ENCODE peak calls at places on chromosomes 7 and 10, in nine cellular contexts. One of them, this sample, is unnamed.

GRCh38 chr7:90595341-90595800 is 750 bp upstream of the CDK14 start:
- DNase-seq in fibroblast of mammary gland: no peak
- DNase-seq in HCEC 1CT: peak
- DNase-seq in activated CD4-positive, alpha-beta T cell treated with anti-CD3 and anti-CD28 coated beads, Interleukin-2, amount 10 ng/mL, durations not matched to agents 7 days and 5 days: no peak
- DNase-seq in A549: no peak
- DNase-seq in NCI-H345: no peak
- DNase-seq in activated T-cell treated with anti-CD3 and anti-CD28 coated beads for 1 hour: no peak
- DNase-seq in stimulated activated CD8-positive, alpha-beta memory T cell treated with anti-CD3 and anti-CD28 coated beads, Interleukin-4, amount 100 ng/mL, for 24 hours: no peak
- DNase-seq in globus pallidus: peak
- DNase-seq in this sample: no peak

GRCh38 chr10:132480356-132480755 is 57.2 kb upstream of the INPP5A start:
- DNase-seq in fibroblast of mammary gland: no peak
- DNase-seq in HCEC 1CT: no peak
- DNase-seq in activated CD4-positive, alpha-beta T cell treated with anti-CD3 and anti-CD28 coated beads, Interleukin-2, amount 10 ng/mL, durations not matched to agents 7 days and 5 days: no peak
- DNase-seq in A549: no peak
- DNase-seq in NCI-H345: no peak
- DNase-seq in activated T-cell treated with anti-CD3 and anti-CD28 coated beads for 1 hour: no peak
- DNase-seq in stimulated activated CD8-positive, alpha-beta memory T cell treated with anti-CD3 and anti-CD28 coated beads, Interleukin-4, amount 100 ng/mL, for 24 hours: no peak
- DNase-seq in globus pallidus: no peak
- DNase-seq in this sample: no peak

GRCh38 chr10:107687702-107688101 is 523.2 kb upstream of the SORCS1 start:
- DNase-seq in fibroblast of mammary gland: peak
- DNase-seq in HCEC 1CT: no peak
- DNase-seq in activated CD4-positive, alpha-beta T cell treated with anti-CD3 and anti-CD28 coated beads, Interleukin-2, amount 10 ng/mL, durations not matched to agents 7 days and 5 days: no peak
- DNase-seq in A549: no peak
- DNase-seq in NCI-H345: no peak
- DNase-seq in activated T-cell treated with anti-CD3 and anti-CD28 coated beads for 1 hour: no peak
- DNase-seq in stimulated activated CD8-positive, alpha-beta memory T cell treated with anti-CD3 and anti-CD28 coated beads, Interleukin-4, amount 100 ng/mL, for 24 hours: no peak
- DNase-seq in globus pallidus: no peak
- DNase-seq in this sample: no peak

GRCh38 chr7:585229-585711 is 65.6 kb upstream of the PDGFA start:
- DNase-seq in fibroblast of mammary gland: peak
- DNase-seq in HCEC 1CT: no peak
- DNase-seq in activated CD4-positive, alpha-beta T cell treated with anti-CD3 and anti-CD28 coated beads, Interleukin-2, amount 10 ng/mL, durations not matched to agents 7 days and 5 days: peak
- DNase-seq in A549: no peak
- DNase-seq in NCI-H345: no peak
- DNase-seq in activated T-cell treated with anti-CD3 and anti-CD28 coated beads for 1 hour: no peak
- DNase-seq in stimulated activated CD8-positive, alpha-beta memory T cell treated with anti-CD3 and anti-CD28 coated beads, Interleukin-4, amount 100 ng/mL, for 24 hours: peak
- DNase-seq in globus pallidus: no peak
- DNase-seq in this sample: no peak

GRCh38 chr10:5442056-5442989 is 30.0 kb downstream of the NET1 start:
- DNase-seq in fibroblast of mammary gland: peak
- DNase-seq in HCEC 1CT: peak
- DNase-seq in activated CD4-positive, alpha-beta T cell treated with anti-CD3 and anti-CD28 coated beads, Interleukin-2, amount 10 ng/mL, durations not matched to agents 7 days and 5 days: peak
- DNase-seq in A549: peak
- DNase-seq in NCI-H345: peak
- DNase-seq in activated T-cell treated with anti-CD3 and anti-CD28 coated beads for 1 hour: no peak
- DNase-seq in stimulated activated CD8-positive, alpha-beta memory T cell treated with anti-CD3 and anti-CD28 coated beads, Interleukin-4, amount 100 ng/mL, for 24 hours: no peak
- DNase-seq in globus pallidus: peak
- DNase-seq in this sample: peak

GRCh38 chr10:17229016-17229716 is 1.1 kb downstream of the VIM start:
- DNase-seq in fibroblast of mammary gland: peak
- DNase-seq in HCEC 1CT: peak
- DNase-seq in activated CD4-positive, alpha-beta T cell treated with anti-CD3 and anti-CD28 coated beads, Interleukin-2, amount 10 ng/mL, durations not matched to agents 7 days and 5 days: peak
- DNase-seq in A549: peak
- DNase-seq in NCI-H345: no peak
- DNase-seq in activated T-cell treated with anti-CD3 and anti-CD28 coated beads for 1 hour: peak
- DNase-seq in stimulated activated CD8-positive, alpha-beta memory T cell treated with anti-CD3 and anti-CD28 coated beads, Interleukin-4, amount 100 ng/mL, for 24 hours: peak
- DNase-seq in globus pallidus: no peak
- DNase-seq in this sample: peak

GRCh38 chr10:61397175-61397986 is 55.8 kb downstream of the TMEM26 start:
- DNase-seq in fibroblast of mammary gland: peak
- DNase-seq in HCEC 1CT: peak
- DNase-seq in activated CD4-positive, alpha-beta T cell treated with anti-CD3 and anti-CD28 coated beads, Interleukin-2, amount 10 ng/mL, durations not matched to agents 7 days and 5 days: no peak
- DNase-seq in A549: no peak
- DNase-seq in NCI-H345: no peak
- DNase-seq in activated T-cell treated with anti-CD3 and anti-CD28 coated beads for 1 hour: no peak
- DNase-seq in stimulated activated CD8-positive, alpha-beta memory T cell treated with anti-CD3 and anti-CD28 coated beads, Interleukin-4, amount 100 ng/mL, for 24 hours: no peak
- DNase-seq in globus pallidus: peak
- DNase-seq in this sample: no peak

GRCh38 chr7:156017916-156018700 is 205.8 kb upstream of the SHH start:
- DNase-seq in fibroblast of mammary gland: no peak
- DNase-seq in HCEC 1CT: no peak
- DNase-seq in activated CD4-positive, alpha-beta T cell treated with anti-CD3 and anti-CD28 coated beads, Interleukin-2, amount 10 ng/mL, durations not matched to agents 7 days and 5 days: no peak
- DNase-seq in A549: no peak
- DNase-seq in NCI-H345: no peak
- DNase-seq in activated T-cell treated with anti-CD3 and anti-CD28 coated beads for 1 hour: no peak
- DNase-seq in stimulated activated CD8-positive, alpha-beta memory T cell treated with anti-CD3 and anti-CD28 coated beads, Interleukin-4, amount 100 ng/mL, for 24 hours: no peak
- DNase-seq in globus pallidus: no peak
- DNase-seq in this sample: no peak

GRCh38 chr7:121138262-121138933 is 149.9 kb downstream of the CPED1 start:
- DNase-seq in fibroblast of mammary gland: no peak
- DNase-seq in HCEC 1CT: no peak
- DNase-seq in activated CD4-positive, alpha-beta T cell treated with anti-CD3 and anti-CD28 coated beads, Interleukin-2, amount 10 ng/mL, durations not matched to agents 7 days and 5 days: peak
- DNase-seq in A549: no peak
- DNase-seq in NCI-H345: peak
- DNase-seq in activated T-cell treated with anti-CD3 and anti-CD28 coated beads for 1 hour: no peak
- DNase-seq in stimulated activated CD8-positive, alpha-beta memory T cell treated with anti-CD3 and anti-CD28 coated beads, Interleukin-4, amount 100 ng/mL, for 24 hours: no peak
- DNase-seq in globus pallidus: no peak
- DNase-seq in this sample: no peak

GRCh38 chr7:1647961-1648631 is 22.0 kb upstream of the ELFN1 start:
- DNase-seq in fibroblast of mammary gland: no peak
- DNase-seq in HCEC 1CT: no peak
- DNase-seq in activated CD4-positive, alpha-beta T cell treated with anti-CD3 and anti-CD28 coated beads, Interleukin-2, amount 10 ng/mL, durations not matched to agents 7 days and 5 days: no peak
- DNase-seq in A549: no peak
- DNase-seq in NCI-H345: no peak
- DNase-seq in activated T-cell treated with anti-CD3 and anti-CD28 coated beads for 1 hour: no peak
- DNase-seq in stimulated activated CD8-positive, alpha-beta memory T cell treated with anti-CD3 and anti-CD28 coated beads, Interleukin-4, amount 100 ng/mL, for 24 hours: no peak
- DNase-seq in globus pallidus: peak
- DNase-seq in this sample: no peak

GRCh38 chr10:34252111-34252510 is 563.0 kb downstream of the PARD3 start:
- DNase-seq in fibroblast of mammary gland: no peak
- DNase-seq in HCEC 1CT: no peak
- DNase-seq in activated CD4-positive, alpha-beta T cell treated with anti-CD3 and anti-CD28 coated beads, Interleukin-2, amount 10 ng/mL, durations not matched to agents 7 days and 5 days: no peak
- DNase-seq in A549: peak
- DNase-seq in NCI-H345: no peak
- DNase-seq in activated T-cell treated with anti-CD3 and anti-CD28 coated beads for 1 hour: no peak
- DNase-seq in stimulated activated CD8-positive, alpha-beta memory T cell treated with anti-CD3 and anti-CD28 coated beads, Interleukin-4, amount 100 ng/mL, for 24 hours: no peak
- DNase-seq in globus pallidus: no peak
- DNase-seq in this sample: no peak

GRCh38 chr10:44703241-44704155 is 207.6 kb upstream of the TMEM72 start:
- DNase-seq in fibroblast of mammary gland: peak
- DNase-seq in HCEC 1CT: peak
- DNase-seq in activated CD4-positive, alpha-beta T cell treated with anti-CD3 and anti-CD28 coated beads, Interleukin-2, amount 10 ng/mL, durations not matched to agents 7 days and 5 days: no peak
- DNase-seq in A549: no peak
- DNase-seq in NCI-H345: no peak
- DNase-seq in activated T-cell treated with anti-CD3 and anti-CD28 coated beads for 1 hour: no peak
- DNase-seq in stimulated activated CD8-positive, alpha-beta memory T cell treated with anti-CD3 and anti-CD28 coated beads, Interleukin-4, amount 100 ng/mL, for 24 hours: no peak
- DNase-seq in globus pallidus: no peak
- DNase-seq in this sample: no peak

GRCh38 chr7:98470131-98470985 is 69.5 kb upstream of the BAIAP2L1 start:
- DNase-seq in fibroblast of mammary gland: no peak
- DNase-seq in HCEC 1CT: no peak
- DNase-seq in activated CD4-positive, alpha-beta T cell treated with anti-CD3 and anti-CD28 coated beads, Interleukin-2, amount 10 ng/mL, durations not matched to agents 7 days and 5 days: peak
- DNase-seq in A549: peak
- DNase-seq in NCI-H345: no peak
- DNase-seq in activated T-cell treated with anti-CD3 and anti-CD28 coated beads for 1 hour: no peak
- DNase-seq in stimulated activated CD8-positive, alpha-beta memory T cell treated with anti-CD3 and anti-CD28 coated beads, Interleukin-4, amount 100 ng/mL, for 24 hours: peak
- DNase-seq in globus pallidus: no peak
- DNase-seq in this sample: no peak

GRCh38 chr7:93147358-93147757 is 827 bp downstream of the SAMD9L start:
- DNase-seq in fibroblast of mammary gland: peak
- DNase-seq in HCEC 1CT: peak
- DNase-seq in activated CD4-positive, alpha-beta T cell treated with anti-CD3 and anti-CD28 coated beads, Interleukin-2, amount 10 ng/mL, durations not matched to agents 7 days and 5 days: peak
- DNase-seq in A549: peak
- DNase-seq in NCI-H345: no peak
- DNase-seq in activated T-cell treated with anti-CD3 and anti-CD28 coated beads for 1 hour: peak
- DNase-seq in stimulated activated CD8-positive, alpha-beta memory T cell treated with anti-CD3 and anti-CD28 coated beads, Interleukin-4, amount 100 ng/mL, for 24 hours: no peak
- DNase-seq in globus pallidus: peak
- DNase-seq in this sample: no peak

GRCh38 chr7:841943-842342 is 9.7 kb downstream of the SUN1 start:
- DNase-seq in fibroblast of mammary gland: no peak
- DNase-seq in HCEC 1CT: no peak
- DNase-seq in activated CD4-positive, alpha-beta T cell treated with anti-CD3 and anti-CD28 coated beads, Interleukin-2, amount 10 ng/mL, durations not matched to agents 7 days and 5 days: no peak
- DNase-seq in A549: no peak
- DNase-seq in NCI-H345: no peak
- DNase-seq in activated T-cell treated with anti-CD3 and anti-CD28 coated beads for 1 hour: no peak
- DNase-seq in stimulated activated CD8-positive, alpha-beta memory T cell treated with anti-CD3 and anti-CD28 coated beads, Interleukin-4, amount 100 ng/mL, for 24 hours: no peak
- DNase-seq in globus pallidus: no peak
- DNase-seq in this sample: no peak

GRCh38 chr10:86365346-86366032 is 1.1 kb downstream of the GRID1 start:
- DNase-seq in fibroblast of mammary gland: no peak
- DNase-seq in HCEC 1CT: no peak
- DNase-seq in activated CD4-positive, alpha-beta T cell treated with anti-CD3 and anti-CD28 coated beads, Interleukin-2, amount 10 ng/mL, durations not matched to agents 7 days and 5 days: no peak
- DNase-seq in A549: no peak
- DNase-seq in NCI-H345: no peak
- DNase-seq in activated T-cell treated with anti-CD3 and anti-CD28 coated beads for 1 hour: no peak
- DNase-seq in stimulated activated CD8-positive, alpha-beta memory T cell treated with anti-CD3 and anti-CD28 coated beads, Interleukin-4, amount 100 ng/mL, for 24 hours: no peak
- DNase-seq in globus pallidus: peak
- DNase-seq in this sample: no peak